ENCODE peak calls at places on chromosomes 1 and 21, in nine cellular contexts. D is RWPE1; Y is astrocyte; K is CD4-positive, CD25-positive, alpha-beta regulatory T cell; V is CD4-positive, alpha-beta memory T cell; R is IMR-90; N is brain microvascular endothelial cell; L is lower lobe of right lung; O is H9. H is an unnamed sample.

GRCh38 chr1:69246721-69247120 is 321.0 kb upstream of the LRRC7 start:
- DNase-seq in D (no peak), Y (no peak), K (no peak), V (no peak), R (no peak), N (no peak), L (no peak), O (no peak), H (no peak)

GRCh38 chr1:197995408-197996258 is 78.5 kb downstream of the LHX9 start:
- DNase-seq in D (no peak), Y (no peak), K (no peak), V (no peak), R (no peak), N (no peak), L (no peak), O (no peak), H (no peak)

GRCh38 chr1:222387020-222387816 is 160.7 kb downstream of the HHIPL2 start:
- DNase-seq in D (no peak), Y (no peak), K (no peak), V (no peak), R (no peak), N (no peak), L (no peak), O (peak; percentile 74), H (no peak)

GRCh38 chr1:20178634-20179368 is 7.1 kb upstream of the UBXN10 start:
- DNase-seq in D (no peak), Y (no peak), K (no peak), V (no peak), R (no peak), N (no peak), L (no peak), O (no peak), H (no peak)

GRCh38 chr21:41664881-41665765 is 101.7 kb downstream of the RIPK4 start:
- DNase-seq in D (peak; percentile 41), Y (peak; percentile 66), K (no peak), V (no peak), R (peak; percentile 67), N (peak; percentile 68), L (no peak), O (no peak), H (no peak)

GRCh38 chr1:57163789-57164188 is 198.0 kb upstream of the C8B start:
- DNase-seq in D (no peak), Y (no peak), K (no peak), V (no peak), R (no peak), N (no peak), L (no peak), O (no peak), H (no peak)

GRCh38 chr1:84339503-84339902 is 38.0 kb downstream of the SAMD13 start:
- DNase-seq in D (no peak), Y (peak; percentile 53), K (no peak), V (no peak), R (peak; percentile 68), N (peak; percentile 29), L (no peak), O (no peak), H (no peak)

GRCh38 chr1:201418461-201418860 is 3.1 kb downstream of the TNNI1 start:
- DNase-seq in D (no peak), Y (no peak), K (no peak), V (no peak), R (no peak), N (no peak), L (no peak), O (no peak), H (no peak)

GRCh38 chr1:100536031-100536430 is 1.9 kb upstream of the GPR88 start:
- DNase-seq in D (no peak), Y (no peak), K (no peak), V (no peak), R (no peak), N (no peak), L (no peak), O (no peak), H (no peak)

GRCh38 chr1:61392417-61393242 is 310.3 kb downstream of the NFIA start:
- DNase-seq in D (no peak), Y (no peak), K (no peak), V (no peak), R (no peak), N (no peak), L (no peak), O (no peak), H (no peak)

GRCh38 chr1:56146449-56146848 is 432.9 kb downstream of the PLPP3 start:
- DNase-seq in D (no peak), Y (peak; percentile 23), K (no peak), V (no peak), R (peak; percentile 76), N (no peak), L (no peak), O (no peak), H (peak; percentile 22)

GRCh38 chr1:5954964-5955363 is 37.3 kb downstream of the NPHP4 start:
- DNase-seq in D (no peak), Y (no peak), K (peak; percentile 28), V (no peak), R (no peak), N (no peak), L (no peak), O (no peak), H (no peak)

GRCh38 chr1:46342084-46342656 is 1.6 kb downstream of the NSUN4 start:
- DNase-seq in D (no peak), Y (peak; percentile 35), K (peak; percentile 13), V (peak; percentile 42), R (peak; percentile 55), N (peak; percentile 52), L (no peak), O (no peak), H (no peak)

GRCh38 chr1:117368116-117369108 is 1.2 kb downstream of the MAN1A2 start:
- DNase-seq in D (no peak), Y (peak; percentile 20), K (peak; percentile 24), V (peak; percentile 33), R (peak; percentile 11), N (no peak), L (no peak), O (no peak), H (no peak)
- H3K27ac ChIP-seq in D (no peak overlapping the region), Y (peak overlapping the region; percentile 88), K (peak overlapping the region; percentile 90), V (peak overlapping the region; percentile 70), R (no peak overlapping the region), N (no peak overlapping the region), L (peak overlapping the region; percentile 93), O (no peak overlapping the region), H (peak overlapping the region; percentile 92)

GRCh38 chr1:225691861-225692516 is 39.1 kb upstream of the ENAH start:
- DNase-seq in D (no peak), Y (peak; percentile 99), K (no peak), V (no peak), R (peak; percentile 76), N (peak; percentile 77), L (no peak), O (no peak), H (no peak)
- H3K27ac ChIP-seq in D (no peak overlapping the region), Y (peak overlapping the region; percentile 80), K (no peak overlapping the region), V (no peak overlapping the region), R (no peak overlapping the region), N (peak overlapping the region; percentile 61), L (no peak overlapping the region), O (no peak overlapping the region), H (no peak overlapping the region)

GRCh38 chr1:185562623-185563359 is 171.4 kb upstream of the HMCN1 start:
- DNase-seq in D (no peak), Y (no peak), K (no peak), V (no peak), R (no peak), N (no peak), L (no peak), O (no peak), H (no peak)

GRCh38 chr1:185559151-185559550 is 175.0 kb upstream of the HMCN1 start:
- DNase-seq in D (no peak), Y (no peak), K (no peak), V (no peak), R (no peak), N (no peak), L (no peak), O (no peak), H (no peak)

GRCh38 chr1:185559684-185560310 is 174.4 kb upstream of the HMCN1 start:
- DNase-seq in D (peak; percentile 26), Y (peak; percentile 26), K (peak; percentile 69), V (peak; percentile 60), R (peak; percentile 46), N (peak; percentile 63), L (peak; percentile 58), O (peak; percentile 72), H (peak; percentile 28)

GRCh38 chr1:185561629-185562028 is 172.6 kb upstream of the HMCN1 start:
- DNase-seq in D (no peak), Y (peak; percentile 92), K (peak; percentile 28), V (no peak), R (peak; percentile 33), N (peak; percentile 49), L (no peak), O (no peak), H (no peak)

DNA sequence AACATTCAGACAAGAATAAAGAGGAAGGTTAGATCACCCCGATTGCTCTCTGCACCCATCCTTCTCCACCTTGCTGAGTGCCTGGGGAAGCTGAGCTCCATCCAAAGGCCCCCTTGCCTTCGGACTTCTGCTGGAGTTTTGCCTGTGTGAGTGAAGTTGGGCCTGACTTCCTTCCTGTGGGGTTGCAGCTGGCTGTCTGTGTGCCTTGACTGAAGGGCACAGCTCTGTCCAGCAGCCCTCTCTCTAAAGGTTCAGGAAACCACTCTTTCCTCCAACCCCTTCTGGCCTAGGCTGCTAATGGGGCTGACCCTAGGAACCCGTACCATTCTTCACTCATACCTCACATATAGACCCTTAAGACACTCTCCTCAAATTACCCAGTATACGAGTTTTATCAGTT is 173.4 kb upstream of the HMCN1 start:
- DNase-seq in D (no peak), Y (no peak), K (no peak), V (no peak), R (no peak), N (no peak), L (no peak), O (no peak), H (peak; percentile 11)
- H3K27ac ChIP-seq in D (no peak overlapping the region), Y (no peak overlapping the region), K (peak overlapping the region; percentile 73), V (peak overlapping the region; percentile 11), R (no peak overlapping the region), N (no peak overlapping the region), L (no peak overlapping the region), O (no peak overlapping the region), H (no peak overlapping the region)

GRCh38 chr1:177631770-177632169 is 338.1 kb downstream of the SEC16B start:
- DNase-seq in D (no peak), Y (no peak), K (no peak), V (no peak), R (no peak), N (no peak), L (no peak), O (no peak), H (no peak)

GRCh38 chr1:177627148-177627910 is 342.5 kb downstream of the SEC16B start:
- DNase-seq in D (no peak), Y (no peak), K (no peak), V (no peak), R (no peak), N (no peak), L (no peak), O (no peak), H (no peak)

GRCh38 chr1:177629526-177629925 is 340.3 kb downstream of the SEC16B start:
- DNase-seq in D (no peak), Y (peak; percentile 58), K (no peak), V (no peak), R (peak; percentile 20), N (peak; percentile 18), L (no peak), O (no peak), H (no peak)

DNA sequence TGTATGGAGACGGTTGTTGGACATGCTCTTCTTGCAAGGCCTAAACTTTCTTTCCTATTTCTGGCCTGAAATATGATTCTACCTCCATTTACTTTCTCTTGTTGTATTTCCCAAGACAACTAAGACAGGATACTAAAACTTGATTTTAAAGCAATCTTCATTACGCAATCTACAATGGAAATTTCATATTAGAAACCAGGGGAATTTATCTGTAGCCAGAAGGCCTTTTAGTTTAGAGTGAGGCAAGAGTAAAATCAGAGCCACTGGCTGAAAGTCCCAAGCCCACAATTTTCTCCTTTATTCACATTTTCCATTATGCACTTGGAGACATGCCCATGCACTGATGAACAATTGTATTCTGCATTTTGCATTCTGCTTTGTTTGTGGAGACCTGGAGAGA is 336.9 kb downstream of the SEC16B start:
- DNase-seq in D (no peak), Y (no peak), K (no peak), V (no peak), R (no peak), N (no peak), L (no peak), O (no peak), H (no peak)
- H3K27ac ChIP-seq in D (no peak overlapping the region), Y (no peak overlapping the region), K (no peak overlapping the region), V (no peak overlapping the region), R (no peak overlapping the region), N (no peak overlapping the region), L (no peak overlapping the region), O (no peak overlapping the region), H (no peak overlapping the region)